ENCODE peak calls at places on chromosomes 6 and 20, in eight cellular contexts. G, K, I, Y, S, T, X and Z are unnamed samples.

GRCh38 chr6:141118991-141119390 is 1013.7 kb upstream of the GJE1 start:
- DNase-seq in X (no peak), T (no peak), K (no peak), Y (no peak), I (no peak), S (no peak), G (no peak), Z (no peak)

GRCh38 chr20:45779011-45779915 is 12.4 kb downstream of the WFDC3 start:
- DNase-seq in G (peak; percentile 94), I (peak; percentile 98), K (peak; percentile 87), T (peak; percentile 90), S (peak; percentile 98), Y (peak; percentile 83), X (no peak), Z (peak; percentile 87)

GRCh38 chr6:15327271-15327670 is 81.4 kb downstream of the JARID2 start:
- DNase-seq in K (peak; percentile 17), S (no peak), I (no peak), Y (no peak), G (no peak), T (peak; percentile 44), X (no peak), Z (no peak)

GRCh38 chr20:38298768-38299288 is 5.1 kb upstream of the BPI start:
- DNase-seq in X (no peak), I (no peak), S (peak; percentile 96), G (peak; percentile 89), T (peak; percentile 48), Y (peak; percentile 72), K (no peak), Z (peak; percentile 53)

GRCh38 chr20:58553841-58554240 is 38.6 kb upstream of the APCDD1L start:
- DNase-seq in G (peak; percentile 67), I (no peak), T (no peak), Y (no peak), S (peak; percentile 71), X (no peak), K (no peak), Z (no peak)

GRCh38 chr6:89045585-89045984 is 35.0 kb upstream of the PNRC1 start:
- DNase-seq in S (no peak), G (no peak), I (no peak), T (no peak), X (no peak), Y (no peak), K (no peak), Z (no peak)

GRCh38 chr6:165854061-165854862 is 191.2 kb upstream of the PDE10A start:
- DNase-seq in T (no peak), K (no peak), Y (no peak), I (peak; percentile 83), G (no peak), S (no peak), X (no peak), Z (peak; percentile 69)

GRCh38 chr6:50853924-50854323 is 35.3 kb downstream of the TFAP2B start:
- DNase-seq in S (no peak), I (no peak), X (no peak), T (no peak), K (no peak), Y (no peak), G (no peak), Z (no peak)

GRCh38 chr6:146803601-146804000 is 204.8 kb downstream of the ADGB start:
- DNase-seq in X (no peak), K (no peak), S (no peak), Y (no peak), I (no peak), T (no peak), G (no peak), Z (no peak)

GRCh38 chr6:56517155-56517745 is 125.4 kb downstream of the DST start:
- DNase-seq in S (no peak), I (no peak), G (no peak), T (no peak), Y (no peak), X (no peak), K (no peak), Z (no peak)

GRCh38 chr20:58131111-58131510 is 97.3 kb downstream of the ANKRD60 start:
- DNase-seq in S (peak; percentile 54), G (peak; percentile 76), X (no peak), K (no peak), I (peak; percentile 74), T (no peak), Y (no peak), Z (no peak)

GRCh38 chr6:52537001-52537753 is 39.7 kb downstream of the TRAM2 start:
- DNase-seq in K (no peak), X (no peak), T (no peak), I (no peak), S (no peak), G (no peak), Y (no peak), Z (no peak)

GRCh38 chr6:170290306-170291128 is at the start of gene DLL1:
- DNase-seq in Y (no peak), I (no peak), X (no peak), K (no peak), S (peak; percentile 68), T (peak; percentile 57), G (no peak), Z (peak; percentile 92)

GRCh38 chr6:1082040-1082935 is 229.6 kb upstream of the FOXQ1 start:
- DNase-seq in G (no peak), K (no peak), T (no peak), S (no peak), Y (no peak), X (no peak), I (no peak), Z (no peak)

GRCh38 chr6:84508981-84509380 is 255.4 kb downstream of the TBX18 start:
- DNase-seq in G (no peak), I (no peak), K (no peak), S (no peak), Y (no peak), X (no peak), T (no peak), Z (no peak)

GRCh38 chr20:9608639-9609440 is 94.5 kb downstream of the LAMP5 start:
- DNase-seq in X (no peak), T (no peak), K (no peak), S (no peak), G (no peak), Y (no peak), I (peak; percentile 66), Z (no peak)

GRCh38 chr6:155493694-155494143 is 38.1 kb upstream of the NOX3 start:
- DNase-seq in S (peak; percentile 84), K (peak; percentile 79), I (no peak), G (no peak), Y (no peak), X (peak; percentile 91), T (peak; percentile 46), Z (peak; percentile 69)

GRCh38 chr6:136315594-136315993 is 25.9 kb upstream of the BCLAF1 start:
- DNase-seq in Y (no peak), X (no peak), G (no peak), I (no peak), S (no peak), T (no peak), K (no peak), Z (no peak)

GRCh38 chr20:460707-461106 is 1.6 kb downstream of the TBC1D20 start:
- DNase-seq in G (no peak), I (no peak), Y (no peak), X (peak; percentile 49), K (peak; percentile 54), T (no peak), S (no peak), Z (peak; percentile 70)

GRCh38 chr6:87322304-87323212 is at the start of gene SMIM8:
- DNase-seq in G (peak; percentile 94), I (no peak), T (peak; percentile 89), Y (peak; percentile 61), X (peak; percentile 73), K (peak; percentile 64), S (peak; percentile 88), Z (peak; percentile 91)
- TF ChIP-seq POLR2A in G (no peak), I (no peak), T (no peak), Y (no peak), X (peak; percentile 81), K (peak; percentile 76), S (peak; percentile 19), Z (no peak)

DNA sequence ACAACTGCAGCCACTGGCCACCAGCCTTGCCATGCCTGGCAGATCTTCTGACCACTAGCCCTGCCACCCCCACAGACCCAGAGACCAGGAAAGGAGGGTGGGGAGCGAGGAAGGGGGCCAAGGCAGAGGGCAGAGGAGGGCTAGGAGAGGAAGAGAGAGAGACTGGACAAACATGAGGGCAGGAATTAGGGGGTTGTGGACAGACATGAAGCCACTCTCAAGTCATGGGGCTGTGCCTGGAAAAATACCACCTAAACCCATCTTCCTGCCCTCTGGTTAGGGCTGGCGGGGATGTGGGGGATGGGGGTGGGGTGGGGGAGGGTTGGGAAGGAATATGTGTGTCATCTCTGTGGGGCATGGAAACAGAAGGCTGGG is 1.4 kb upstream of the SLC29A1 start:
- DNase-seq in I (no peak), X (no peak), Y (no peak), K (no peak), G (no peak), S (no peak), T (no peak), Z (no peak)
- H3K4me3 ChIP-seq in I (peak overlapping the region; percentile 82), X (no peak overlapping the region), Y (no peak overlapping the region), K (no peak overlapping the region), G (peak overlapping the region; percentile 81), S (peak overlapping the region; percentile 64), T (peak overlapping the region; percentile 63), Z (peak overlapping the region; percentile 0)

GRCh38 chr6:10793695-10794094 is 44.6 kb downstream of the MAK start:
- DNase-seq in Y (no peak), I (no peak), T (no peak), K (no peak), X (no peak), S (no peak), G (no peak), Z (no peak)

GRCh38 chr6:10794239-10794638 is 44.1 kb downstream of the MAK start:
- DNase-seq in K (no peak), G (no peak), Y (no peak), S (no peak), T (no peak), I (no peak), X (no peak), Z (no peak)

GRCh38 chr6:10793035-10793434 is 45.3 kb downstream of the MAK start:
- DNase-seq in G (no peak), K (no peak), X (peak; percentile 82), I (no peak), Y (no peak), T (no peak), S (no peak), Z (no peak)

GRCh38 chr6:10791673-10792072 is 44.1 kb downstream of the TMEM14B start:
- DNase-seq in I (no peak), S (no peak), X (no peak), G (no peak), Y (no peak), K (no peak), T (no peak), Z (no peak)

GRCh38 chr6:10792101-10792500 is 44.5 kb downstream of the TMEM14B start:
- DNase-seq in X (no peak), T (no peak), S (no peak), G (no peak), I (no peak), K (no peak), Y (no peak), Z (no peak)
- TF ChIP-seq EP300 in X (no peak), T (no peak), S (no peak), G (no peak), I (no peak), K (no peak), Y (no peak), Z (no peak)

GRCh38 chr20:63653041-63653973 is at the start of gene STMN3:
- DNase-seq in G (peak; percentile 92), T (peak; percentile 84), S (peak; percentile 96), I (peak; percentile 95), X (peak; percentile 82), K (peak; percentile 76), Y (peak; percentile 74), Z (peak; percentile 82)
- TF ChIP-seq POLR2A in G (no peak), T (no peak), S (no peak), I (no peak), X (no peak), K (no peak), Y (no peak), Z (no peak)

GRCh38 chr6:163173741-163174140 is 240.8 kb upstream of the QKI start:
- DNase-seq in T (no peak), X (no peak), Y (no peak), G (no peak), I (no peak), S (no peak), K (no peak), Z (no peak)
- H3K4me3 ChIP-seq in T (no peak overlapping the region), X (no peak overlapping the region), Y (no peak overlapping the region), G (no peak overlapping the region), I (no peak overlapping the region), S (no peak overlapping the region), K (no peak overlapping the region), Z (no peak overlapping the region)